ENCODE peak calls at places on chromosomes 4 and X, in seven cellular contexts. H is GM10248; W is stimulated activated CD4-positive, alpha-beta T cell treated with anti-CD3 and anti-CD28 coated beads, Interleukin-2, amount 100 ng/mL, for 48 hours; Y is bronchial epithelial cell; J is CD4-positive, CD25-positive, alpha-beta regulatory T cell; S is AG20443; R is HuH-7. A is an unnamed sample.

GRCh38 chrX:133468081-133468480 is 52.8 kb upstream of the GPC4 start:
- DNase-seq in H (no peak), W (no peak), Y (no peak), J (no peak), S (no peak), R (peak; percentile 14), A (no peak)

GRCh38 chrX:69222103-69223090 is 57.1 kb upstream of the PJA1 start:
- DNase-seq in H (peak; percentile 73), W (peak; percentile 80), Y (peak; percentile 69), J (peak; percentile 46), S (peak; percentile 84), R (peak; percentile 57), A (peak; percentile 45)

GRCh38 chr4:113316879-113317278 is 267.4 kb downstream of the ANK2 start:
- DNase-seq in H (peak; percentile 52), W (no peak), Y (no peak), J (no peak), S (no peak), R (no peak), A (no peak)

GRCh38 chrX:123835661-123836371 is 24.0 kb upstream of the XIAP start:
- DNase-seq in H (no peak), W (no peak), Y (peak; percentile 86), J (no peak), S (peak; percentile 65), R (no peak), A (peak; percentile 88)

GRCh38 chrX:7746861-7747260 is 96.1 kb upstream of the VCX start:
- DNase-seq in H (no peak), W (no peak), Y (peak; percentile 1), J (no peak), S (no peak), R (no peak), A (peak; percentile 0)

GRCh38 chrX:149473092-149473491 is 32.0 kb downstream of the IDS start:
- DNase-seq in H (no peak), W (no peak), Y (no peak), J (no peak), S (no peak), R (no peak), A (no peak)

GRCh38 chr4:95660719-95661118 is 111.9 kb upstream of the UNC5C start:
- DNase-seq in H (no peak), W (no peak), Y (no peak), J (no peak), S (no peak), R (no peak), A (no peak)

GRCh38 chrX:39814391-39814790 is 283.4 kb downstream of the BCOR start:
- DNase-seq in H (peak; percentile 35), W (peak; percentile 39), Y (no peak), J (peak; percentile 4), S (peak; percentile 27), R (no peak), A (peak; percentile 2)

GRCh38 chr4:139919513-139919912 is 234.5 kb downstream of the MAML3 start:
- DNase-seq in H (no peak), W (no peak), Y (no peak), J (no peak), S (peak; percentile 79), R (no peak), A (no peak)

GRCh38 chr4:142040043-142040442 is 403.7 kb downstream of the IL15 start:
- DNase-seq in H (no peak), W (no peak), Y (no peak), J (no peak), S (no peak), R (no peak), A (no peak)

GRCh38 chrX:46582325-46582724 is 8.8 kb downstream of the CHST7 start:
- DNase-seq in H (no peak), W (no peak), Y (peak; percentile 72), J (no peak), S (peak; percentile 28), R (no peak), A (peak; percentile 31)

GRCh38 chrX:15761564-15762191 is 23.6 kb downstream of the CA5B start:
- DNase-seq in H (peak; percentile 45), W (peak; percentile 27), Y (no peak), J (no peak), S (peak; percentile 49), R (peak; percentile 13), A (peak; percentile 5)

GRCh38 chr4:168621806-168622589 is 125.1 kb downstream of the PALLD start:
- DNase-seq in H (no peak), W (no peak), Y (peak; percentile 45), J (no peak), S (peak; percentile 55), R (no peak), A (no peak)

GRCh38 chr4:76950052-76950845 is 697 bp downstream of the SEPTIN11 start:
- DNase-seq in H (peak; percentile 57), W (peak; percentile 34), Y (no peak), J (peak; percentile 25), S (peak; percentile 60), R (peak; percentile 35), A (peak; percentile 52)

GRCh38 chrX:133444952-133445831 is 29.9 kb upstream of the GPC4 start:
- DNase-seq in H (no peak), W (no peak), Y (peak; percentile 42), J (no peak), S (no peak), R (peak; percentile 17), A (peak; percentile 32)

GRCh38 chr4:13920901-13921300 is 293.4 kb upstream of the BOD1L1 start:
- DNase-seq in H (no peak), W (no peak), Y (peak; percentile 99), J (no peak), S (peak; percentile 91), R (no peak), A (peak; percentile 100)

GRCh38 chr4:111127842-111128241 is 505.0 kb upstream of the PITX2 start:
- DNase-seq in H (no peak), W (no peak), Y (no peak), J (no peak), S (no peak), R (no peak), A (no peak)

GRCh38 chrX:105543271-105543670 is 279.1 kb upstream of the NRK start:
- DNase-seq in H (no peak), W (no peak), Y (no peak), J (no peak), S (no peak), R (no peak), A (no peak)

GRCh38 chr4:121277194-121278105 is 103.4 kb downstream of the QRFPR start:
- DNase-seq in H (no peak), W (no peak), Y (peak; percentile 15), J (no peak), S (no peak), R (peak; percentile 23), A (peak; percentile 39)